ENCODE peak calls at places on chromosome 17, in eight cellular contexts. B is H1, W is A549, V is HepG2, R is IMR-90, C is HCT116, X is SK-N-SH, L is K562. F is an unnamed sample.

GRCh38 chr17:35486920-35487727 is 38.6 kb upstream of the SLFN13 start:
- DNase-seq in B (no peak), W (no peak), V (no peak), R (peak), C (no peak), X (no peak), L (no peak), F (peak)

GRCh38 chr17:9865585-9865984 is 39.5 kb downstream of the RCVRN start:
- DNase-seq in B (no peak), W (no peak), V (no peak), R (no peak), C (no peak), X (no peak), L (no peak), F (no peak)

GRCh38 chr17:81422776-81423697 is 27.8 kb downstream of the BAHCC1 start:
- DNase-seq in B (no peak), W (peak), V (peak), R (peak), C (peak), X (peak), L (peak), F (no peak)

GRCh38 chr17:8282345-8282744 is 6.1 kb upstream of the RANGRF start:
- DNase-seq in B (no peak), W (no peak), V (no peak), R (no peak), C (no peak), X (no peak), L (no peak), F (no peak)

GRCh38 chr17:37750768-37751466 is 6.1 kb upstream of the HNF1B start:
- DNase-seq in B (no peak), W (no peak), V (no peak), R (no peak), C (no peak), X (no peak), L (no peak), F (no peak)

GRCh38 chr17:59760164-59760563 is 52.7 kb downstream of the VMP1 start:
- DNase-seq in B (no peak), W (no peak), V (no peak), R (no peak), C (no peak), X (no peak), L (no peak), F (no peak)

GRCh38 chr17:41762391-41762790 is 24.1 kb downstream of the JUP start:
- DNase-seq in B (no peak), W (no peak), V (no peak), R (no peak), C (no peak), X (no peak), L (no peak), F (no peak)

GRCh38 chr17:69574257-69575197 is 160.0 kb downstream of the MAP2K6 start:
- DNase-seq in B (no peak), W (peak), V (no peak), R (peak), C (no peak), X (no peak), L (no peak), F (no peak)

GRCh38 chr17:56549501-56549900 is 44.0 kb upstream of the NOG start:
- DNase-seq in B (no peak), W (no peak), V (no peak), R (no peak), C (no peak), X (no peak), L (no peak), F (no peak)

GRCh38 chr17:6343191-6343590 is 91.7 kb downstream of the AIPL1 start:
- DNase-seq in B (no peak), W (no peak), V (no peak), R (no peak), C (no peak), X (no peak), L (no peak), F (no peak)

GRCh38 chr17:50911890-50912289 is 45.7 kb upstream of the TOB1 start:
- DNase-seq in B (no peak), W (no peak), V (no peak), R (no peak), C (no peak), X (no peak), L (no peak), F (no peak)

GRCh38 chr17:48597775-48598631 is 4.4 kb upstream of the HOXB5 start:
- DNase-seq in B (no peak), W (no peak), V (no peak), R (peak), C (no peak), X (no peak), L (no peak), F (no peak)

GRCh38 chr17:28221751-28222414 is 97.1 kb upstream of the TMEM97 start:
- DNase-seq in B (no peak), W (no peak), V (no peak), R (peak), C (no peak), X (no peak), L (no peak), F (no peak)
- TF ChIP-seq RAD21 in B (no peak), W (no peak), V (no peak), R (no peak), C (no peak), X (no peak), L (no peak), F (no peak)

DNA sequence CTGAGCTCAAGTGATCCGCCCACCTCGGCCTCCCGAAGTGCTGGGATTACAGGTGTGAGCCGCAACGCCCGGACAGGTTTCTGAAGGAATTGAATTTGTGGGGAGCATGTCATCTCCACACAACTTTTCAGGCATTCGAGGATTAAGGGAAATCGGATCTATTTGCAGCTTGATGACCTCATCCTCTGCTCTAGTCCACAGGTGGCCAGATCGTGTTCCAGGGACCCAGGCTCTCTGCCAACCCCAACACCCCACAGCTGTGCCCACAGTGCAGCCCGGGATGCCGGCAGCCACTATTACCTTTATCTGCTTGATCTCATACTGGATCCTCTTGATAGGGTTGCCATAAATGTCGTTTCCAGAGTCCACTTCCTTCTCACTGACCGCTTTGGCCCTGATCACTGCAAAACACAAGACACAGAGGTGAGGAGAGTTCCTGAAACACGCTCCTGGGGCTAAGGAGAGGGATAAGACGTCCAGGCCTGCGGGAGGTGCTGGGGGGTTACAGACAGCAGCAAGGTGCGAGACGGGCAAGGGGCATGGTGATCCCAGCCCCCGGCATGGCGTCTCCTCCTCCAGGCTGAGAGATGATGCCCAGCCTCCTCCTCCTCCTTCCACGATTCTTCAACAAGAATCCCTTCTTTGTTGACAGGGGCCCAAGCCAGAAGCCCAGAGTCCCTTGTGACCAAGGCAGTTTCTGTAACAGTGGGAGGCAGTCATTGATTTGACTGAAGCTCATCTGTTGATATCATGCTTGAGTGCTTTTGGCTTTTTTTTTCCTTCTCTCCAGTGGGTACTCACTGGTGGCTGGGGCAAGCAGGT is 29.3 kb downstream of the CEP295NL start:
- DNase-seq in B (no peak), W (no peak), V (no peak), R (peak), C (no peak), X (peak), L (no peak), F (no peak)
- TF ChIP-seq RAD21 in B (no peak), W (no peak), V (no peak), R (no peak), C (no peak), X (peak), L (no peak), F (no peak)

GRCh38 chr17:27049104-27049784 is 244.7 kb upstream of the WSB1 start:
- DNase-seq in B (no peak), W (no peak), V (no peak), R (no peak), C (no peak), X (no peak), L (no peak), F (no peak)
- TF ChIP-seq RAD21 in B (no peak), W (no peak), V (no peak), R (no peak), C (no peak), X (no peak), L (no peak), F (no peak)

GRCh38 chr17:1767358-1767757 is 5.5 kb downstream of the SERPINF1 start:
- DNase-seq in B (no peak), W (no peak), V (no peak), R (no peak), C (no peak), X (no peak), L (no peak), F (no peak)
- TF ChIP-seq RAD21 in B (peak), W (no peak), V (no peak), R (no peak), C (no peak), X (no peak), L (no peak), F (no peak)